ENCODE peak calls at places on chromosomes 1 and 21, in four cellular contexts. F is A549, W is endothelial cell of umbilical vein, N is HepG2. B is an unnamed sample.

GRCh38 chr21:18349468-18349867 is 54.1 kb downstream of the TMPRSS15 start:
- DNase-seq in F (no peak), W (no peak), N (no peak), B (no peak)

GRCh38 chr1:21896652-21897532 is 40.2 kb downstream of the HSPG2 start:
- DNase-seq in N (no peak), F (no peak), W (peak), B (no peak)

GRCh38 chr1:227299688-227300087 is 18.6 kb downstream of the CDC42BPA start:
- DNase-seq in F (peak), W (peak), N (no peak), B (no peak)

GRCh38 chr1:15848143-15848928 is 829 bp downstream of the SPEN start:
- DNase-seq in N (no peak), F (no peak), W (peak), B (peak)

GRCh38 chr1:53512807-53513755 is 53.9 kb downstream of the DMRTB1 start:
- DNase-seq in N (no peak), W (no peak), F (no peak), B (no peak)

GRCh38 chr1:226425431-226426031 is 17.6 kb upstream of the PARP1 start:
- DNase-seq in F (no peak), W (no peak), N (no peak), B (peak)

GRCh38 chr1:44696789-44697188 is 22.3 kb downstream of the ARMH1 start:
- DNase-seq in N (no peak), W (no peak), F (no peak), B (peak)

GRCh38 chr1:182056596-182057366 is 4.7 kb downstream of the ZNF648 start:
- DNase-seq in F (no peak), W (no peak), N (no peak), B (no peak)

GRCh38 chr1:1344672-1345361 is 4.4 kb downstream of the DVL1 start:
- DNase-seq in N (no peak), W (no peak), F (peak), B (no peak)

GRCh38 chr1:24309762-24310485 is 9.2 kb upstream of the GRHL3 start:
- DNase-seq in W (no peak), N (no peak), F (no peak), B (no peak)
- TF ChIP-seq MYC in W (no peak), N (no peak), F (no peak), B (no peak)

GRCh38 chr1:37513795-37514349 is 694 bp downstream of the MEAF6 start:
- DNase-seq in N (peak), W (peak), F (no peak), B (peak)

GRCh38 chr1:37514350-37515184 is at the start of gene MEAF6:
- DNase-seq in F (peak), N (peak), W (peak), B (peak)

GRCh38 chr1:37515185-37516034 is 844 bp upstream of the MEAF6 start:
- DNase-seq in F (no peak), N (no peak), W (no peak), B (no peak)

GRCh38 chr1:37517569-37517968 is 3.0 kb upstream of the MEAF6 start:
- DNase-seq in W (no peak), F (no peak), N (no peak), B (no peak)

DNA sequence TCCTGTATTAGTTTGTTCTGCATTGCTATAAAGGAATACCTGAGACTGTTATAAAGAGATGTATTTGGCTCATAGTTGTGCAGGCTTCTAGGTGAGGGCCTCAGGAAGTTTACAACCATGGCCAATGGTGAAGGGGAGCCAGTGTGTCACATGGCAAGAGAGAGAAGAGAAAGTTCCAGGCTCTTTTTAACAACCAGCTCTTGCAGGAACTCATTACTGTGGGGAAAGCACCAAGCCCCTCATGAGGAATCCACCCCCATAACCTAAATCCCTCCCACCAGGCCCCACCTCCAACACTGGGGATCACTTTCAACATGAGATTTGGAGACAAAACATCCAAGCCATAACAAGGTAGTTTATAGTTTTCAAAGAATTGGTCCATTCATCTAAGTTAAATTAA is 5.0 kb upstream of the MEAF6 start:
- DNase-seq in W (no peak), N (no peak), F (no peak), B (no peak)
- H3K4me3 ChIP-seq in W (no peak), N (no peak), F (no peak), B (no peak)

GRCh38 chr1:204293605-204294365 is 65.9 kb downstream of the PLEKHA6 start:
- DNase-seq in N (no peak), W (no peak), F (no peak), B (no peak)
- TF ChIP-seq MAX in N (no peak), W (no peak), F (no peak), B (no peak)

GRCh38 chr1:234609528-234610042 is 393 bp downstream of the IRF2BP2 start:
- DNase-seq in F (no peak), W (no peak), N (no peak), B (no peak)

GRCh38 chr1:234608720-234609527 is 1.1 kb downstream of the IRF2BP2 start:
- DNase-seq in W (peak), N (no peak), F (no peak), B (peak)

GRCh38 chr1:234606731-234607090 is 3.3 kb downstream of the IRF2BP2 start:
- DNase-seq in W (no peak), N (no peak), F (no peak), B (no peak)

GRCh38 chr1:234607091-234608025 is 2.6 kb downstream of the IRF2BP2 start:
- DNase-seq in F (no peak), N (peak), W (peak), B (peak)

GRCh38 chr1:234608026-234608719 is 1.8 kb downstream of the IRF2BP2 start:
- DNase-seq in W (peak), F (peak), N (peak), B (peak)
- TF ChIP-seq MYC in W (peak), F (peak), N (peak), B (peak)

GRCh38 chr1:23825076-23825761 is at the start of gene HMGCL:
- DNase-seq in W (peak), F (peak), N (peak), B (peak)

GRCh38 chr1:23827717-23828116 is 2.5 kb upstream of the HMGCL start:
- DNase-seq in W (no peak), N (no peak), F (no peak), B (no peak)

GRCh38 chr1:23824711-23825075 is 536 bp downstream of the HMGCL start:
- DNase-seq in N (peak), W (no peak), F (no peak), B (no peak)

GRCh38 chr1:23823767-23824166 is 1.5 kb downstream of the HMGCL start:
- DNase-seq in N (no peak), F (no peak), W (no peak), B (no peak)

GRCh38 chr1:23825762-23826522 is 713 bp upstream of the HMGCL start:
- DNase-seq in N (no peak), W (no peak), F (no peak), B (no peak)
- H3K4me3 ChIP-seq in N (peak), W (peak), F (peak), B (peak)

GRCh38 chr1:220137006-220137794 is 43.3 kb downstream of the IARS2 start:
- DNase-seq in F (no peak), N (no peak), W (peak), B (no peak)
- TF ChIP-seq MAX in F (no peak), N (no peak), W (no peak), B (no peak)

GRCh38 chr1:100252901-100253300 is 3.3 kb upstream of the DBT start:
- DNase-seq in F (no peak), W (no peak), N (no peak), B (no peak)
- TF ChIP-seq MYC in F (no peak), W (no peak), N (no peak), B (no peak)

GRCh38 chr1:56180806-56181205 is 398.6 kb downstream of the PLPP3 start:
- DNase-seq in N (no peak), F (no peak), W (peak), B (no peak)
- H3K4me3 ChIP-seq in N (no peak), F (no peak), W (peak), B (no peak)

DNA sequence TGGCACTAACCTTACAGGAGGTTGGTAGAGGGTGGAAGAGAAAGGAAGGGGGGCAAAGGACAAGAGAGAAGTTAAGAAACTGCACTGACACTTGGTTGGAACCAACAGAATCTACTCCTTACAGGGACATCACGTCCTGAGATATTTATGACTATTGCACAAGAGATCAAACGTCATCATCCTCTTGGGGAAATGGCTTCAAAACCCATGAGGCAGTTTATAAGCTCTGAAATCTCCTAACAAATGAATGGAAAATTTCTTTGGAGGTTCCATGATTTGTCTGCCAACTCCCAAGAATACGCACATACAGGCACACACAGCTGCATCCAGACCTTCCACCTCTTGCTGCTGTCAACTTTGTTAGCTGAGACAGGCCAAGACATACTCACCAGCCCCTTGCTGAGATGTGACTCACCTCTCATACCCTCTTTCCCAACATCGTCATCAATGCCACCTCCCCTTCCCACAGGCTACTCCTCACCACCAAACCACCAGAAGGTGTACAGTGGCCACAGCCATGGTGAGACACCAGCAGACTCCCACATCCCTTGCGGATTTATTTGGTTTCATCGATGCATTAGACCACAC is 135.5 kb downstream of the SETD4 start:
- DNase-seq in N (no peak), W (peak), F (no peak), B (peak)
- TF ChIP-seq MAX in N (no peak), W (no peak), F (no peak), B (no peak)

GRCh38 chr1:234535208-234535607 is 56.2 kb upstream of the TARBP1 start:
- DNase-seq in N (no peak), W (no peak), F (no peak), B (no peak)

GRCh38 chr1:234537236-234537635 is 58.3 kb upstream of the TARBP1 start:
- DNase-seq in F (no peak), N (no peak), W (no peak), B (no peak)

GRCh38 chr1:234536756-234537155 is 57.8 kb upstream of the TARBP1 start:
- DNase-seq in F (no peak), N (no peak), W (no peak), B (no peak)

GRCh38 chr1:234533975-234534876 is 55.2 kb upstream of the TARBP1 start:
- DNase-seq in W (peak), F (no peak), N (no peak), B (no peak)

DNA sequence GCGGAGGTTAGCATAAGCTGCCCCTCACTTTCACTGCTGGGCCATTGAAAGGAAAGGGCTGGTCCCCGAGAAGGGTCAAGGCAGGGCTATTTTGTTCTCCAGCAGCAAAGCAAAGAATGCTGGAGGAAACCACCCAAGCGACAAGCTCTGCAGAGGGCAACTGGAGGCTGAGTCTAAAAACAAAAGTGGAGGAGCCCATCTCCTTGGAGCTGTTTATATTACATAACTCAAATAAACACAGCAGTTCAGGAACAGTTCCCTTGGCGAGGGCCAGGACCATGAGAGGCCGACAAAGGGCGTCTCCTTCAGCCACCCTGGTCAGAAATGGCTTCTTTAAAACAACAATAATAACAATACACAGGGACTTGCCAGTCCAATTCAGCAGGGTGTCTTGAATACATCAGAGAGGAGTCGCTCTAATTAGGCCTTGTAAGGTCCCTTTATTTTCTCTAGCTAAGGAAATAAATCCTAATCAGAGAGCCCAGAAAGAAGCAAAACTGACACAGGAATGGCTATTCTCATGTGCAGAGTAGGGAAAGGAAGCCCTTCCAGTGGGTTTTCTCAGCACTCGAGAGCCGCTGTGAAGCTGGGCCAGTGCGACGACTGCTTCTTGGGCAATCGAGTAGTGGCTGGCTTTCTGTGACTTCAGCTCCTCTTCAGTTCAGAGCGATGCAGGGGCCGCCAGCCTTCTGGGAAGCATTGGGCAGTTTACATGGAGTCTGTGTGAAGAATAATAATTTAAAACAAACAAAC is 57.0 kb upstream of the TARBP1 start:
- DNase-seq in N (no peak), F (no peak), W (peak), B (no peak)
- TF ChIP-seq MYC in N (no peak), F (no peak), W (no peak), B (no peak)

B was measured in NB4.